ENCODE peak calls at places on chromosomes 4 and X, in six cellular contexts. T is hepatocyte, H is right lobe of liver, F is psoas muscle, E is heart left ventricle, K is uterus. V is an unnamed sample.

GRCh38 chr4:147733614-147734344 is 1.9 kb downstream of the ARHGAP10 start:
- DNase-seq in T (no peak), H (no peak), K (no peak), F (peak; percentile 68), E (peak; percentile 60), V (no peak)

GRCh38 chr4:106010761-106011160 is 115.5 kb downstream of the NPNT start:
- DNase-seq in E (no peak), K (no peak), F (no peak), T (no peak), H (no peak), V (no peak)

GRCh38 chr4:151689211-151689991 is 71.4 kb downstream of the GATB start:
- DNase-seq in F (no peak), E (no peak), T (no peak), K (no peak), H (no peak), V (no peak)

GRCh38 chr4:53640576-53641459 is 49.5 kb upstream of the LNX1 start:
- DNase-seq in K (no peak), F (no peak), H (no peak), E (no peak), T (no peak), V (peak; percentile 35)

GRCh38 chrX:125436855-125437254 is 117.2 kb downstream of the TEX13C start:
- DNase-seq in H (no peak), E (no peak), K (no peak), F (no peak), T (peak; percentile 32), V (no peak)

GRCh38 chrX:136063340-136064079 is 78.3 kb downstream of the SLC9A6 start:
- DNase-seq in F (peak; percentile 58), T (no peak), E (no peak), K (no peak), H (no peak), V (no peak)

GRCh38 chr4:68162196-68162595 is 32.5 kb upstream of the TMPRSS11F start:
- DNase-seq in E (no peak), F (no peak), K (no peak), H (no peak), T (no peak), V (no peak)

GRCh38 chr4:140152760-140153418 is 1.1 kb downstream of the MAML3 start:
- DNase-seq in E (peak; percentile 78), H (peak; percentile 75), F (peak; percentile 76), T (peak; percentile 76), K (peak; percentile 66), V (peak; percentile 66)

GRCh38 chr4:142373610-142374009 is 472.5 kb downstream of the INPP4B start:
- DNase-seq in H (no peak), K (no peak), F (no peak), T (no peak), E (no peak), V (no peak)

GRCh38 chr4:25484243-25484721 is 107.2 kb downstream of the ANAPC4 start:
- DNase-seq in T (no peak), F (no peak), H (no peak), E (no peak), K (no peak), V (no peak)

GRCh38 chr4:154781126-154781982 is at the start of gene RBM46:
- DNase-seq in K (no peak), F (no peak), H (peak; percentile 54), T (no peak), E (no peak), V (peak; percentile 55)

GRCh38 chr4:55534306-55534705 is 12.4 kb downstream of the CLOCK start:
- DNase-seq in T (no peak), K (no peak), F (no peak), E (no peak), H (no peak), V (no peak)

GRCh38 chrX:56978172-56978571 is 17.2 kb downstream of the SPIN3 start:
- DNase-seq in E (no peak), H (no peak), T (peak; percentile 53), K (peak; percentile 14), F (no peak), V (no peak)

GRCh38 chrX:23333842-23334535 is 660 bp upstream of the PTCHD1 start:
- DNase-seq in E (peak; percentile 20), H (no peak), F (peak; percentile 59), K (no peak), T (peak; percentile 67), V (no peak)

GRCh38 chr4:24032371-24032989 is 142.6 kb upstream of the PPARGC1A start:
- DNase-seq in F (no peak), T (peak; percentile 40), H (no peak), K (no peak), E (peak; percentile 38), V (no peak)

DNA sequence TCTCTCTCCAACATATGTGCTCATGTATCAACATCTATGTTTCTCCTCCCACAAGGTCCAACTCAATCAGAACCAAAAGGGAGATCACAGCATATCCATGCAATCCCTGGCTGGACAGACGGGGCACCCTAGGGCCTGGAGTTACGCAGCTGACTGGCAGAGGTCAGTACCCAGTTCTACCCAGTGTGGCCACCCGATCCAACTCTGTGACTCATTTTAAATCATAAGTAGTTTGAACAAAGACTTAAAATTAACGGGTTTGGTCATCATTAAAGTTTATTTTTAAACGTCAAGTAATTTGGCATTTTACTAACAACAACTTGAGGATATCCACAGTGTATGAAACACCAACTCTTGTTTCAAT is 59.5 kb downstream of the APBB2 start:
- DNase-seq in H (no peak), F (no peak), T (no peak), E (no peak), K (no peak), V (no peak)
- H3K4me3 ChIP-seq in H (no peak overlapping the region), F (no peak overlapping the region), T (no peak overlapping the region), E (no peak overlapping the region), K (no peak overlapping the region), V (no peak overlapping the region)

DNA sequence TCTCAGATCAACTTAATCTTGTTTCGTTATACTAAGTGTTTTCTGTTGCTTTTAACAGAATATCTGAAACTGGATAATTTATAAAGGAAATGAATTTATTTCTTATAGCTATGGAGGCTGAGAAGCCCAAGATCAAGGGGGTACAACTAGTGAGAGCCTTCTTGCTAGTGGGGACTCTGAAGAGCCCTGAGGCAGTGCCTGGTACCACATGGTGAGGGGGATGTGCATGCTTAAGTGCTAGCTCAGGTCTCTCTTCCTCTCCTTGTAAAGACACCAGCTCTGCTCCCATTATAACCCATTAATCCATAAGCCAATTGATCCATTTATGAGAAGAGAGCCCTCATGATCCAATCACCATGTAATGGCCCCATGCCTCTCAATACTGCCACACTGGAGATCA is 17.9 kb downstream of the COX18 start:
- DNase-seq in F (no peak), H (no peak), T (no peak), K (no peak), E (no peak), V (no peak)
- H3K9me3 ChIP-seq in F (no peaks in the 10 kb centered on the region), H (no peaks in the 10 kb centered on the region), T (no peaks in the 10 kb centered on the region), K (no peaks in the 10 kb centered on the region), E (no peaks in the 10 kb centered on the region), V (no peaks in the 10 kb centered on the region)

DNA sequence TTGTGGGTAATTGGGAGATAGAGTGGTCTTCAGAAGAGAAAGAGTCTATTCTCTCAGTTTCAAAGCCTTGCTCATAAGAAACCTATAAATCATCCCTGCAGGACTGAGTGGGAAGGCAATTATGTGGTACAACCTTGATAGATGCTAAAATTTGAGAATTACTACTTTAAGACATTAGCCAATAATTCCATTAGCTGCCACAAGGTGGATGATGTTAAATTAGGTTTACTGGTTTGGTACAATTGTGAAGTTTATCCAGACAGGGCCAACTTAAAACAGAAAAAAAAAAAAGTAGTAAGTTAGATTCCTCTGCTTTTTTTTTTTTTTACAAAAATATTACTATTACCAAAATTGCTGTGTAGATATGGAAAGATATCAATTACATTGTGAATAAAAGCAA is 73.2 kb upstream of the AMOT start:
- DNase-seq in K (no peak), H (no peak), F (no peak), E (no peak), T (no peak), V (no peak)
- TF ChIP-seq CTCF in K (no peak), H (peak; percentile 7), F (peak; percentile 10), E (peak; percentile 9), T (no peak), V (no peak)

GRCh38 chrX:155028749-155029360 is 2.2 kb downstream of the FUNDC2 start:
- DNase-seq in F (no peak), E (no peak), T (peak; percentile 8), H (no peak), K (no peak), V (no peak)

GRCh38 chrX:155035688-155036087 is 9.0 kb downstream of the FUNDC2 start:
- DNase-seq in H (no peak), E (no peak), T (no peak), F (no peak), K (no peak), V (no peak)

GRCh38 chrX:155027509-155028066 is 944 bp downstream of the FUNDC2 start:
- DNase-seq in K (no peak), T (peak; percentile 49), H (no peak), E (no peak), F (no peak), V (no peak)

GRCh38 chrX:155028192-155028591 is 1.5 kb downstream of the FUNDC2 start:
- DNase-seq in E (no peak), K (no peak), T (no peak), H (no peak), F (no peak), V (no peak)

DNA sequence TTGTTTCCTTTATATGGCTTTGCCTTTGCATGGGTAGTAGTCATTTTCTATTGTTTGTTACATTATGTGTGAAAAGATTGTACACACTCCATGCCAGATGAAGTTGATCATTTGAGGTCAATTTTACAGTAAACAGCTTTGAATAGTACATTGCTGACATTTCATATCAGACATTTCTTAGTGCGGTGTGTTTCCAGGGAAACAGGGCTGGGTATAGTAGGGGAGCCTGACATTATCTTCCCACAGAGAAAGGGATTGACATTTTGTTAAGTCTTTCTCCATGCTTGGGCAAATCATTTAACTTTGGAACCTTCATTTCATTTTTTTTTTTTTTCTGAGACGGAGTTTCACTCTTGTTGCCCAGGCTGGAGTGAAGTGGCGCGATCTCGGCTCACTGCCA is 5.0 kb downstream of the FUNDC2 start:
- DNase-seq in K (no peak), H (no peak), E (no peak), F (no peak), T (no peak), V (no peak)
- H3K4me3 ChIP-seq in K (no peak overlapping the region), H (no peak overlapping the region), E (no peak overlapping the region), F (no peak overlapping the region), T (no peak overlapping the region), V (no peak overlapping the region)

DNA sequence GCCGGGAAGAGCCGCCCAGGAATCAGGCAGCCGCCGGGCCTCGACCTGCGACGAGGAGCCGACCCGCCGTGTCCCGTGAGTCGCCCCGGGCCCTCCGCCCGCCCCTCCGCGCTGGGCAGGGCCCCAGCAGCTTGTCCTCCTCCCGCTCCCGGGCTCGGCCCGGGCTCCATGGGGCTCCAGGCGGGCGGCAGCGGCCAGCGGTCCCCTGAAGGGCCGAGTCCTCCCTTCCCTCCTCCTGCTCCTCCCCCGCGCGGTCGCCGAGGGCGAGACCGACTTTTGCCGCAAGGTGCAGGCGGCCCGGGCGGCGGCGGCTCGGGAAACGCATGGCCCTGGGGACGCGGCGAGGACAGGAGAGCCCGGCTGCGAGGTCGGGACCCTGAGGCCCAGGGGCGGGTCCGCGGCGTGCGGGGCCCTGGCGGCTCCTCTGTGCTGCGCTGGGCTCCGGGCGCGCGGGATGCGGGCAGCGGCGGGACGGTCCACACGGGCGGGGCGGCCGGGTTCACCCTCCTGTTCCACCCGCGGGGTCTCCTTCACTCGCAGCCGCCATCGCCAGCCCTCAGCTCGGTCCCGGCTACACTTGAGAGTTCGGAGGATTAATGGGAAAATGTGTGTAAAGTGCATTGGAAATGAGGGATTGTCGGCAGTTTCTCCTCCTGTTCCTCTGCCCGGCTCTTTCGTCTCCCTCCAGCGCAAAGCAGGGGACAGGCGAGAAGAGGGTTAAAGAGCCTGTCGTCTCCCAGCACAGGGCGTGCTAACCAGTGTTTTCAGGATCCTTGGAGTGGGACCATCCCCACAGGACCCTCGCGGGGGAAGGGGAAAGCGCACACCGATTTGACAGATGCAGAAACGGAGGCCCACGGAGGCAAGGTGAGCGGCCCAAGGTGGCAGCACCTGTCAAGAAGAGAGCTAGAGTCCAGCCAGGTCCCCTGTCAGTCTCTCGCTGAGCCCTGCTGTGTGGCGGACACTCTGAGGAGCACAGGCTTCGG is 16.6 kb upstream of the ZNF718 start:
- DNase-seq in H (no peak), E (no peak), F (no peak), K (no peak), T (peak; percentile 2), V (no peak)
- H3K9me3 ChIP-seq in H (no peaks in the 10 kb centered on the region), E (peaks cover 48% of the 10 kb centered on the region), F (peaks cover 14% of the 10 kb centered on the region), K (no peaks in the 10 kb centered on the region), T (no peaks in the 10 kb centered on the region), V (no peaks in the 10 kb centered on the region)